ENCODE peak calls at places on chromosome 5, in six cellular contexts. One of them, this sample, is unnamed. For H3K4me1, the result is how much of the 10 kb centered on the place peaks cover.

GRCh38 chr5:179327026-179327735 is 18.1 kb downstream of the ADAMTS2 start:
- DNase-seq in gastrocnemius medialis: no peak
- DNase-seq in prostate gland: no peak
- DNase-seq in body of pancreas: no peak
- DNase-seq in A549: no peak
- DNase-seq in right lobe of liver: peak
- DNase-seq in this sample: no peak

GRCh38 chr5:71771191-71771590 is 52.1 kb downstream of the CARTPT start:
- DNase-seq in A549: no peak
- DNase-seq in gastrocnemius medialis: no peak
- DNase-seq in body of pancreas: no peak
- DNase-seq in prostate gland: no peak
- DNase-seq in right lobe of liver: no peak
- DNase-seq in this sample: no peak

GRCh38 chr5:147628054-147628895 is 118.4 kb upstream of the DPYSL3 start:
- DNase-seq in gastrocnemius medialis: no peak
- DNase-seq in body of pancreas: peak
- DNase-seq in prostate gland: peak
- DNase-seq in A549: peak
- DNase-seq in right lobe of liver: no peak
- DNase-seq in this sample: peak

GRCh38 chr5:38601133-38601842 is 44.8 kb upstream of the LIFR start:
- DNase-seq in gastrocnemius medialis: peak
- DNase-seq in right lobe of liver: no peak
- DNase-seq in prostate gland: no peak
- DNase-seq in A549: no peak
- DNase-seq in body of pancreas: no peak
- DNase-seq in this sample: no peak

GRCh38 chr5:164115420-164115819 is 610.0 kb downstream of the MAT2B start:
- DNase-seq in A549: no peak
- DNase-seq in gastrocnemius medialis: no peak
- DNase-seq in right lobe of liver: no peak
- DNase-seq in body of pancreas: no peak
- DNase-seq in prostate gland: no peak
- DNase-seq in this sample: no peak

GRCh38 chr5:112892776-112893175 is 29.3 kb downstream of the REEP5 start:
- DNase-seq in prostate gland: no peak
- DNase-seq in body of pancreas: no peak
- DNase-seq in A549: no peak
- DNase-seq in right lobe of liver: no peak
- DNase-seq in gastrocnemius medialis: no peak
- DNase-seq in this sample: no peak

GRCh38 chr5:136729901-136730355 is 364.6 kb upstream of the TRPC7 start:
- DNase-seq in body of pancreas: no peak
- DNase-seq in gastrocnemius medialis: no peak
- DNase-seq in A549: peak
- DNase-seq in right lobe of liver: no peak
- DNase-seq in prostate gland: no peak
- DNase-seq in this sample: peak

GRCh38 chr5:82699737-82700136 is 377.5 kb downstream of the TMEM167A start:
- DNase-seq in gastrocnemius medialis: no peak
- DNase-seq in A549: no peak
- DNase-seq in body of pancreas: no peak
- DNase-seq in prostate gland: no peak
- DNase-seq in right lobe of liver: no peak
- DNase-seq in this sample: no peak

GRCh38 chr5:58227858-58228257 is 232.0 kb downstream of the PLK2 start:
- DNase-seq in body of pancreas: no peak
- DNase-seq in prostate gland: no peak
- DNase-seq in A549: no peak
- DNase-seq in right lobe of liver: no peak
- DNase-seq in gastrocnemius medialis: no peak
- DNase-seq in this sample: no peak

GRCh38 chr5:96968074-96968473 is 32.2 kb downstream of the LNPEP start:
- DNase-seq in right lobe of liver: no peak
- DNase-seq in A549: no peak
- DNase-seq in gastrocnemius medialis: no peak
- DNase-seq in prostate gland: no peak
- DNase-seq in body of pancreas: no peak
- DNase-seq in this sample: no peak

GRCh38 chr5:12683249-12683648 is 779.0 kb upstream of the CTNND2 start:
- DNase-seq in A549: no peak
- DNase-seq in prostate gland: no peak
- DNase-seq in right lobe of liver: no peak
- DNase-seq in body of pancreas: no peak
- DNase-seq in gastrocnemius medialis: no peak
- DNase-seq in this sample: no peak

GRCh38 chr5:139378101-139378825 is 4.8 kb downstream of the SLC23A1 start:
- DNase-seq in prostate gland: no peak
- DNase-seq in A549: no peak
- DNase-seq in body of pancreas: no peak
- DNase-seq in gastrocnemius medialis: no peak
- DNase-seq in right lobe of liver: no peak
- DNase-seq in this sample: no peak

GRCh38 chr5:54227109-54227508 is 83.3 kb downstream of the ARL15 start:
- DNase-seq in prostate gland: no peak
- DNase-seq in A549: no peak
- DNase-seq in right lobe of liver: no peak
- DNase-seq in body of pancreas: no peak
- DNase-seq in gastrocnemius medialis: no peak
- DNase-seq in this sample: no peak
- TF ChIP-seq POLR2A in prostate gland: no peak
- TF ChIP-seq POLR2A in A549: no peak
- TF ChIP-seq POLR2A in right lobe of liver: no peak
- TF ChIP-seq POLR2A in body of pancreas: no peak
- TF ChIP-seq POLR2A in gastrocnemius medialis: no peak
- TF ChIP-seq POLR2A in this sample: no peak

DNA sequence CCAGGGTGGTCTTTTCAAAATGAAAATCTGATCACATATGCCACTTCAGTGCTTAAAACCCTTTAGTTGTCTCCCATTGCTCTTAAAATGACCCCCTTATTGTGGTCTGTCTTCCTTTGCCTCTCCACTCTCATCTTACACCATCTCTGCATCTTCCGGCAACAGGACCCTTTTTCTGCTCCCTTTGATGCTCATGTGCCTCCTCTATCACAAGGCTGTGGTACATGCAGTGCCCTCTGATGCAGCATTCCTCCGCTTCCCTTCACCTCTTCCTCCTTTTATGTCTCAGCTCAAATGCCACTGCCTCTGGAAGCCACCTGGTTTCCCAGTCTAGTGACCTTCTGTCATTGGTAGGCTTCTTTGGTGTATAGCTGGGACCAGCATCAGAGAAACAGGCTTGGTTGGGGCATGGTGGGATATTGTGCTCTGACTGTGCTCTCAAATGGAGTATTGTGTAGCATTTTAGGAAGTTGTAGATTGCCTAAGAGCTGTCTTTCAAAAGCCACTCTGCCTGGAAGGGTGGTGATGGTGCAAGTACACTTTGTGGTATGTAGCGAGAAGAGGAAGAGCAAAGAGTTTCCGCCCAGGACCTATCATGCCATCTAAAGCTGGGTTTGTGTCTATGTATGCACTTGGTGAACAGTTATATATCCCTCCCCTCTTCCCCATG is 28.1 kb downstream of the ARHGAP26 start:
- DNase-seq in prostate gland: no peak
- DNase-seq in body of pancreas: no peak
- DNase-seq in gastrocnemius medialis: no peak
- DNase-seq in right lobe of liver: no peak
- DNase-seq in A549: no peak
- DNase-seq in this sample: peak
- H3K4me1 ChIP-seq in prostate gland: under half
- H3K4me1 ChIP-seq in body of pancreas: under half
- H3K4me1 ChIP-seq in gastrocnemius medialis: under half
- H3K4me1 ChIP-seq in right lobe of liver: under half
- H3K4me1 ChIP-seq in A549: half or more
- H3K4me1 ChIP-seq in this sample: under half

GRCh38 chr5:77413049-77413448 is 79.1 kb downstream of the WDR41 start:
- DNase-seq in A549: no peak
- DNase-seq in right lobe of liver: peak
- DNase-seq in gastrocnemius medialis: no peak
- DNase-seq in prostate gland: no peak
- DNase-seq in body of pancreas: no peak
- DNase-seq in this sample: no peak

GRCh38 chr5:77407152-77407551 is 85.0 kb downstream of the WDR41 start:
- DNase-seq in prostate gland: no peak
- DNase-seq in right lobe of liver: no peak
- DNase-seq in gastrocnemius medialis: no peak
- DNase-seq in A549: no peak
- DNase-seq in body of pancreas: no peak
- DNase-seq in this sample: no peak

GRCh38 chr5:77409870-77410621 is 82.1 kb downstream of the WDR41 start:
- DNase-seq in right lobe of liver: no peak
- DNase-seq in body of pancreas: no peak
- DNase-seq in prostate gland: no peak
- DNase-seq in A549: no peak
- DNase-seq in gastrocnemius medialis: no peak
- DNase-seq in this sample: no peak
- TF ChIP-seq POLR2A in right lobe of liver: no peak
- TF ChIP-seq POLR2A in body of pancreas: no peak
- TF ChIP-seq POLR2A in prostate gland: no peak
- TF ChIP-seq POLR2A in A549: no peak
- TF ChIP-seq POLR2A in gastrocnemius medialis: no peak
- TF ChIP-seq POLR2A in this sample: no peak

GRCh38 chr5:133245191-133246052 is 193.6 kb downstream of the HSPA4 start:
- DNase-seq in body of pancreas: no peak
- DNase-seq in right lobe of liver: no peak
- DNase-seq in prostate gland: no peak
- DNase-seq in A549: peak
- DNase-seq in gastrocnemius medialis: peak
- DNase-seq in this sample: peak
- H3K4me1 ChIP-seq in body of pancreas: under half
- H3K4me1 ChIP-seq in right lobe of liver: under half
- H3K4me1 ChIP-seq in prostate gland: under half
- H3K4me1 ChIP-seq in A549: half or more
- H3K4me1 ChIP-seq in gastrocnemius medialis: under half
- H3K4me1 ChIP-seq in this sample: under half

DNA sequence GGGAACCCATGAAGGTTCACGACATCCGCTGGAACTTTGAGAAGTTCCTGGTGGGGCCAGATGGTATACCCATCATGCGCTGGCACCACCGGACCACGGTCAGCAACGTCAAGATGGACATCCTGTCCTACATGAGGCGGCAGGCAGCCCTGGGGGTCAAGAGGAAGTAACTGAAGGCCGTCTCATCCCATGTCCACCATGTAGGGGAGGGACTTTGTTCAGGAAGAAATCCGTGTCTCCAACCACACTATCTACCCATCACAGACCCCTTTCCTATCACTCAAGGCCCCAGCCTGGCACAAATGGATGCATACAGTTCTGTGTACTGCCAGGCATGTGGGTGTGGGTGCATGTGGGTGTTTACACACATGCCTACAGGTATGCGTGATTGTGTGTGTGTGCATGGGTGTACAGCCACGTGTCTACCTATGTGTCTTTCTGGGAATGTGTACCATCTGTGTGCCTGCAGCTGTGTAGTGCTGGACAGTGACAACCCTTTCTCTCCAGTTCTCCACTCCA is 7.6 kb downstream of the GPX3 start:
- DNase-seq in gastrocnemius medialis: no peak
- DNase-seq in prostate gland: no peak
- DNase-seq in body of pancreas: no peak
- DNase-seq in A549: no peak
- DNase-seq in right lobe of liver: no peak
- DNase-seq in this sample: no peak
- TF ChIP-seq POLR2A in gastrocnemius medialis: no peak
- TF ChIP-seq POLR2A in prostate gland: no peak
- TF ChIP-seq POLR2A in body of pancreas: no peak
- TF ChIP-seq POLR2A in A549: no peak
- TF ChIP-seq POLR2A in right lobe of liver: no peak
- TF ChIP-seq POLR2A in this sample: no peak

DNA sequence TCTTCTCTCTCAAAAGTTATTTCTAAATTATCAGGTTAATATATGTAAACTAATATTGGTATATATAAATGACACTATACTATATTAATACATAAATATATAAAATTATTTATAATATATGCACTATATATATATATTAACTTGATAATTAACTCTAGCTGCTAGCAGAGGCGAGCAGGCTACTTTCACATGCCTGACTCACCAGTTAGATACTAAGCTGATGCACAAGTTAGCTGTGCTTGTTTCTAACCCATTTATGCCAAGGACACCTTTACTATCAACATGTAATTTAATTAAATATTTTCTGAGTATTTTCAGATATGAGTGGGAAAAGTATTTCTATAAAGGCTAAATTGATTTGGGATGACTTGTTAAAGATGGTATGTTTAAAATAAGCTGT is 70.1 kb downstream of the TRIO start:
- DNase-seq in right lobe of liver: no peak
- DNase-seq in gastrocnemius medialis: no peak
- DNase-seq in A549: no peak
- DNase-seq in body of pancreas: no peak
- DNase-seq in prostate gland: no peak
- DNase-seq in this sample: no peak
- H3K4me1 ChIP-seq in right lobe of liver: under half
- H3K4me1 ChIP-seq in gastrocnemius medialis: under half
- H3K4me1 ChIP-seq in A549: half or more
- H3K4me1 ChIP-seq in body of pancreas: under half
- H3K4me1 ChIP-seq in prostate gland: under half
- H3K4me1 ChIP-seq in this sample: under half

DNA sequence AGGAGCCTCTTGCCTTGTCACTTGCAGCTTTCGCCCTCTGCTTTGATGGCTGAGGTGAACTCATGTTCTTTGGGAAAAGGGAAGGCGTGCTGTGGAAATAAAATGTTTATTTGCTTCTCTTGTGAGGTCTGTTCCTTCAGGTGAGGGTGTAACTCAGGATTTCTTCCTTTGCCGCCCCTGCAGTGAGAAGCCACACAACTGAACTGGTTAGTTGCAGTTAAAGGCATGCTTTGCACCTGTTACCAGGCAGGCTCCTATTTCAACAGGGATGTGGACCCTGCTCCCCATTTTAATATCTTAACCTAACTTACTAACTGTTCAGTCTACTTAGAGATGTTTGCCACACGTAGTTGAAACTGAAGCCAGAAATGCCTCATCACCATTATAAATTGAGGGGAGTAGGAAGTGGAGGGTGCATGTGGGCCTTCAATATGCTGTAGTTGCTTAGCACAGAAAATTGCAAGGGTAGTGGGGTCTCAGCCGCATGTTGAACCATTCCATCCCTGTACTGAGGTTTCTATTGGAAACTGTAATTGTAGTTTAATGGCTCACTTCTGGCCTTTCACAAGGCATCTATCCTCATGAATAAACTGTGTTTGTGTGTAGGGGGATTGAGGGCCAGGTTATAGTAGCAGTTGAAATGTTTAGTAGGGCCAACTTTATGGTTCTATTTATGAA is 7.9 kb downstream of the RACK1 start:
- DNase-seq in gastrocnemius medialis: no peak
- DNase-seq in right lobe of liver: no peak
- DNase-seq in A549: no peak
- DNase-seq in body of pancreas: no peak
- DNase-seq in prostate gland: no peak
- DNase-seq in this sample: no peak
- TF ChIP-seq POLR2A in gastrocnemius medialis: no peak
- TF ChIP-seq POLR2A in right lobe of liver: no peak
- TF ChIP-seq POLR2A in A549: no peak
- TF ChIP-seq POLR2A in body of pancreas: no peak
- TF ChIP-seq POLR2A in prostate gland: no peak
- TF ChIP-seq POLR2A in this sample: no peak

GRCh38 chr5:77845273-77845646 is 69.1 kb upstream of the TBCA start:
- DNase-seq in A549: no peak
- DNase-seq in gastrocnemius medialis: no peak
- DNase-seq in prostate gland: no peak
- DNase-seq in body of pancreas: no peak
- DNase-seq in right lobe of liver: no peak
- DNase-seq in this sample: no peak
- H3K4me1 ChIP-seq in A549: under half
- H3K4me1 ChIP-seq in gastrocnemius medialis: under half
- H3K4me1 ChIP-seq in prostate gland: under half
- H3K4me1 ChIP-seq in body of pancreas: under half
- H3K4me1 ChIP-seq in right lobe of liver: under half
- H3K4me1 ChIP-seq in this sample: under half